ENCODE peak calls at places on chromosomes 13 and 19, in eight cellular contexts. D is colonic mucosa; N is iPS-NIHi11; P is kidney glomerular epithelial cell; J is fibroblast of mammary gland; S is EH; R is dorsolateral prefrontal cortex; B is stimulated activated naive CD4-positive, alpha-beta T cell. X is an unnamed sample.

GRCh38 chr19:4473708-4474503 is 1.8 kb downstream of the HDGFL2 start:
- DNase-seq in J (no peak), N (no peak), P (no peak), D (no peak), R (no peak), B (no peak), S (peak), X (peak)

GRCh38 chr13:75181906-75182305 is 300.1 kb downstream of the TBC1D4 start:
- DNase-seq in B (no peak), J (peak), D (no peak), N (no peak), S (peak), P (peak), R (no peak), X (peak)

GRCh38 chr13:46377554-46377953 is 9.5 kb downstream of the RUBCNL start:
- DNase-seq in B (no peak), P (no peak), J (no peak), D (peak), R (no peak), N (no peak), S (no peak), X (no peak)

GRCh38 chr19:383922-384800 is 24.8 kb downstream of the C2CD4C start:
- DNase-seq in J (no peak), N (peak), R (peak), S (no peak), D (no peak), B (no peak), P (no peak), X (peak)

GRCh38 chr19:58395979-58396627 is 647 bp downstream of the RNF225 start:
- DNase-seq in P (no peak), J (peak), R (no peak), S (no peak), D (no peak), N (peak), B (no peak), X (peak)

GRCh38 chr19:2478324-2478755 is 2.4 kb downstream of the GADD45B start:
- DNase-seq in S (peak), R (no peak), D (peak), J (peak), N (no peak), P (peak), B (peak), X (peak)

GRCh38 chr19:19329199-19329598 is 8.6 kb downstream of the MAU2 start:
- DNase-seq in P (no peak), D (no peak), S (no peak), B (no peak), J (no peak), N (no peak), R (no peak), X (no peak)

GRCh38 chr19:15126511-15126910 is 19.3 kb downstream of the SYDE1 start:
- DNase-seq in R (no peak), N (no peak), B (no peak), S (peak), D (no peak), P (no peak), J (no peak), X (no peak)

GRCh38 chr13:71274923-71275593 is 591.9 kb downstream of the DACH1 start:
- DNase-seq in S (no peak), P (no peak), B (no peak), N (no peak), R (no peak), D (no peak), J (no peak), X (no peak)

GRCh38 chr13:27789495-27790303 is 2.6 kb upstream of the GSX1 start:
- DNase-seq in B (no peak), P (no peak), R (no peak), S (no peak), J (no peak), D (no peak), N (peak), X (no peak)

GRCh38 chr19:6987850-6988249 is 33.4 kb downstream of the MBD3L2B start:
- DNase-seq in N (no peak), S (no peak), B (no peak), R (no peak), J (no peak), D (no peak), P (no peak), X (no peak)

GRCh38 chr19:10748924-10749434 is 31.1 kb downstream of the DNM2 start:
- DNase-seq in R (no peak), B (no peak), S (peak), J (peak), D (peak), N (no peak), P (peak), X (peak)

GRCh38 chr19:37218592-37218935 is 550 bp downstream of the ZNF383 start:
- DNase-seq in P (no peak), B (no peak), D (no peak), J (peak), N (no peak), R (no peak), S (peak), X (peak)

GRCh38 chr13:102773441-102774209 is at the start of gene TEX30:
- DNase-seq in J (peak), P (peak), R (peak), D (peak), S (peak), B (peak), N (peak), X (peak)

GRCh38 chr13:47147784-47148062 is 250.9 kb upstream of the HTR2A start:
- DNase-seq in R (no peak), N (no peak), P (no peak), S (no peak), D (no peak), B (no peak), J (no peak), X (no peak)

GRCh38 chr19:30883071-30883470 is 466.2 kb downstream of the TSHZ3 start:
- DNase-seq in P (no peak), R (no peak), J (no peak), S (no peak), D (no peak), N (no peak), B (no peak), X (no peak)

GRCh38 chr13:97460004-97460756 is 26.2 kb downstream of the RAP2A start:
- DNase-seq in P (no peak), S (peak), N (no peak), B (no peak), R (no peak), D (no peak), J (peak), X (no peak)

GRCh38 chr13:52345048-52345447 is 60.9 kb downstream of the THSD1 start:
- DNase-seq in B (no peak), J (peak), D (no peak), P (no peak), S (peak), N (no peak), R (no peak), X (peak)

GRCh38 chr19:38033658-38034150 is 126.7 kb downstream of the SIPA1L3 start:
- DNase-seq in P (no peak), R (no peak), J (no peak), N (peak), S (no peak), B (no peak), D (no peak), X (no peak)

GRCh38 chr13:66794340-66795031 is 435.6 kb downstream of the PCDH9 start:
- DNase-seq in R (no peak), P (no peak), S (no peak), D (peak), N (no peak), J (no peak), B (no peak), X (no peak)